ENCODE peak calls at places on chromosomes 4 and X, in seven cellular contexts. One of them, this sample, is unnamed.

GRCh38 chr4:76120199-76120598 is 28.0 kb downstream of the NUP54 start:
- DNase-seq in tibial nerve: no peak
- DNase-seq in SK-N-SH: no peak
- DNase-seq in ovary: no peak
- DNase-seq in sigmoid colon: no peak
- DNase-seq in HepG2: no peak
- DNase-seq in H1: no peak
- DNase-seq in this sample: no peak

GRCh38 chrX:7828594-7828993 is 14.4 kb upstream of the VCX start:
- DNase-seq in H1: no peak
- DNase-seq in ovary: no peak
- DNase-seq in SK-N-SH: no peak
- DNase-seq in sigmoid colon: no peak
- DNase-seq in tibial nerve: no peak
- DNase-seq in HepG2: peak; percentile 1
- DNase-seq in this sample: no peak

GRCh38 chrX:1511150-1511549 is 25.8 kb downstream of the P2RY8 start:
- DNase-seq in SK-N-SH: no peak
- DNase-seq in ovary: no peak
- DNase-seq in tibial nerve: no peak
- DNase-seq in HepG2: no peak
- DNase-seq in sigmoid colon: no peak
- DNase-seq in H1: no peak
- DNase-seq in this sample: no peak

GRCh38 chr4:7653510-7654414 is 219.0 kb upstream of the PSAPL1 start:
- DNase-seq in H1: no peak
- DNase-seq in tibial nerve: no peak
- DNase-seq in sigmoid colon: no peak
- DNase-seq in HepG2: no peak
- DNase-seq in ovary: peak; percentile 65
- DNase-seq in SK-N-SH: no peak
- DNase-seq in this sample: no peak

GRCh38 chr4:16443504-16444088 is 217.3 kb upstream of the TAPT1 start:
- DNase-seq in H1: no peak
- DNase-seq in HepG2: peak; percentile 30
- DNase-seq in SK-N-SH: peak; percentile 36
- DNase-seq in ovary: no peak
- DNase-seq in sigmoid colon: no peak
- DNase-seq in tibial nerve: no peak
- DNase-seq in this sample: peak; percentile 34

GRCh38 chr4:1246901-1247810 is 1.8 kb downstream of the CTBP1 start:
- DNase-seq in HepG2: no peak
- DNase-seq in sigmoid colon: peak; percentile 66
- DNase-seq in SK-N-SH: peak; percentile 64
- DNase-seq in H1: peak; percentile 44
- DNase-seq in ovary: peak; percentile 49
- DNase-seq in tibial nerve: no peak
- DNase-seq in this sample: no peak

GRCh38 chr4:139550724-139551429 is 5.1 kb downstream of the SETD7 start:
- DNase-seq in sigmoid colon: peak; percentile 70
- DNase-seq in HepG2: no peak
- DNase-seq in SK-N-SH: no peak
- DNase-seq in tibial nerve: no peak
- DNase-seq in H1: no peak
- DNase-seq in ovary: peak; percentile 63
- DNase-seq in this sample: peak; percentile 89

GRCh38 chr4:56128231-56128630 is 179.5 kb downstream of the CEP135 start:
- DNase-seq in H1: no peak
- DNase-seq in ovary: no peak
- DNase-seq in SK-N-SH: no peak
- DNase-seq in tibial nerve: no peak
- DNase-seq in HepG2: no peak
- DNase-seq in sigmoid colon: no peak
- DNase-seq in this sample: no peak

GRCh38 chrX:12967711-12968465 is 7.0 kb upstream of the TMSB4X start:
- DNase-seq in HepG2: no peak
- DNase-seq in H1: no peak
- DNase-seq in tibial nerve: no peak
- DNase-seq in ovary: no peak
- DNase-seq in sigmoid colon: no peak
- DNase-seq in SK-N-SH: no peak
- DNase-seq in this sample: no peak

GRCh38 chr4:112348488-112349158 is 51.5 kb downstream of the ALPK1 start:
- DNase-seq in tibial nerve: no peak
- DNase-seq in SK-N-SH: peak; percentile 57
- DNase-seq in H1: peak; percentile 63
- DNase-seq in sigmoid colon: no peak
- DNase-seq in ovary: no peak
- DNase-seq in HepG2: peak; percentile 65
- DNase-seq in this sample: peak; percentile 93

GRCh38 chrX:118679290-118679689 is 48.1 kb upstream of the IL13RA1 start:
- DNase-seq in H1: no peak
- DNase-seq in sigmoid colon: no peak
- DNase-seq in SK-N-SH: no peak
- DNase-seq in ovary: no peak
- DNase-seq in HepG2: no peak
- DNase-seq in tibial nerve: no peak
- DNase-seq in this sample: no peak

GRCh38 chr4:10092481-10093272 is 23.9 kb downstream of the WDR1 start:
- DNase-seq in H1: no peak
- DNase-seq in sigmoid colon: no peak
- DNase-seq in ovary: no peak
- DNase-seq in HepG2: no peak
- DNase-seq in SK-N-SH: no peak
- DNase-seq in tibial nerve: no peak
- DNase-seq in this sample: no peak

GRCh38 chrX:57453901-57454300 is 137.9 kb upstream of the ZXDB start:
- DNase-seq in sigmoid colon: no peak
- DNase-seq in HepG2: peak; percentile 28
- DNase-seq in tibial nerve: no peak
- DNase-seq in H1: no peak
- DNase-seq in ovary: no peak
- DNase-seq in SK-N-SH: peak; percentile 3
- DNase-seq in this sample: no peak

DNA sequence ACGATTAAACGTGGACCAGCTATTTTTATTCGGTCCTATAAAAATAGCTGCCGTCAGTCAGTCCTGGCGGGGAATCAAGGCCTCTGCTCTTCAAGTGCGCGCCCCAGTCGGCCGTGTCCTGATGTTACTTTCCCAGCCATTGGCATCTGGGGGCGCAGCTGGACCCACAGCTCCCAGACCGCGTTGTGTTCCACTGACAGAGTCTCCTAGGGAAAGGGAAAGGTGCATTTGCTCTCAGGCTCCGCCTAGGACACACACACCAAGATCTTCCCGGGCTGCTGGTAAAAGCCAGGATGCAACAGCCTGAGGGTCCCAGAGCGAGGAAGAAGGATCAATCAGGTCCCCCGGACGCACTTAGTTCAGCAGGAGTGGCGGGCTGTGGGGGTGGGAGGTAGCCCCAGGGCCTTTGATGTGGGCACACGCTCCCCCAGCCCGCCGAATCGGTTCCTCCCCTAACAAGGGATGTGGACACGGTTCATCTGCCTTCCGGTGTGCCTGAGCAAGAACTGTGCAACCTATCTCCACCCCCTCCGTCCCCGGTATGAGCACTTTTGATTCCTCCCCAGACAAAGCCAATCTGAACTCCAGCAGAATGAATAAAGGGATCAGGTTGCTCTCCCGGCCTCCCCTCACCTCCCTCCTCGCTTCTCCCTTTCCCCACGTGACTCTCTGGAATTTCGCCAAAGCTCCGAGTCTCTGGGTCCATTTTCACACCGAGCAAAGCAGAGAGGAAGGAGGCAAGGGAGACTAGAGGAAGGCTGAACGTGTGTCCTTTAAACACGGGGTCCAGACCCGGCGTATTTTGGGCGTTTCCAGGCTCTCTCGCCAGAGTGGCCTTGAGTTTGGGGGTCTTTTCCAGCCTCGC is 626 bp upstream of the FRAS1 start:
- DNase-seq in ovary: peak; percentile 63
- DNase-seq in tibial nerve: peak; percentile 57
- DNase-seq in sigmoid colon: peak; percentile 90
- DNase-seq in H1: peak; percentile 84
- DNase-seq in HepG2: peak; percentile 92
- DNase-seq in SK-N-SH: peak; percentile 75
- DNase-seq in this sample: no peak
- H3K27me3 ChIP-seq in ovary: no peaks in the 10 kb centered on the region
- H3K27me3 ChIP-seq in tibial nerve: no peaks in the 10 kb centered on the region
- H3K27me3 ChIP-seq in sigmoid colon: no peaks in the 10 kb centered on the region
- H3K27me3 ChIP-seq in H1: no peaks in the 10 kb centered on the region
- H3K27me3 ChIP-seq in HepG2: no peaks in the 10 kb centered on the region
- H3K27me3 ChIP-seq in SK-N-SH: no peaks in the 10 kb centered on the region
- H3K27me3 ChIP-seq in this sample: no peaks in the 10 kb centered on the region

DNA sequence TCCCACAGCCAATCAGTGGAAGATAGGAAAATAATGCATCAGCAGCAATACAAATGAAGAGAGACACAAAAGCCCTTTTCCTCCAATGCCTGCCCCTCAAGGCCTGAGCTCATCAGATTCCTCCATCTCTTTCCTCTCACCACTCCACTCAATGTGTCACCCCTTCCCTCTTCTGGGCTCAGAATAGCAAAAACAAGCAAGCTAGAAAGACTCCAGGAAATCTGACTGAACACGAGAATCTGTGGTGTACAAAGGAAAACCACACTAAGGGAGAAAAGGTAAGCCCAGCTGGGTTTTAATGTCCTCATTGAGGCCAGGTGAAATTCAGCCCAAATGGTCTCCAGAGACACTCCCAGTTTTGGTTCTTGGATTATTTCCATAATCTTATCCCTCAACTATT is 46.3 kb downstream of the ARHGEF9 start:
- DNase-seq in HepG2: no peak
- DNase-seq in H1: no peak
- DNase-seq in ovary: no peak
- DNase-seq in sigmoid colon: no peak
- DNase-seq in SK-N-SH: no peak
- DNase-seq in tibial nerve: no peak
- DNase-seq in this sample: no peak
- TF ChIP-seq EP300 in HepG2: no peak
- TF ChIP-seq EP300 in H1: no peak
- TF ChIP-seq EP300 in ovary: no peak
- TF ChIP-seq EP300 in sigmoid colon: no peak
- TF ChIP-seq EP300 in SK-N-SH: no peak
- TF ChIP-seq EP300 in tibial nerve: no peak
- TF ChIP-seq EP300 in this sample: no peak

DNA sequence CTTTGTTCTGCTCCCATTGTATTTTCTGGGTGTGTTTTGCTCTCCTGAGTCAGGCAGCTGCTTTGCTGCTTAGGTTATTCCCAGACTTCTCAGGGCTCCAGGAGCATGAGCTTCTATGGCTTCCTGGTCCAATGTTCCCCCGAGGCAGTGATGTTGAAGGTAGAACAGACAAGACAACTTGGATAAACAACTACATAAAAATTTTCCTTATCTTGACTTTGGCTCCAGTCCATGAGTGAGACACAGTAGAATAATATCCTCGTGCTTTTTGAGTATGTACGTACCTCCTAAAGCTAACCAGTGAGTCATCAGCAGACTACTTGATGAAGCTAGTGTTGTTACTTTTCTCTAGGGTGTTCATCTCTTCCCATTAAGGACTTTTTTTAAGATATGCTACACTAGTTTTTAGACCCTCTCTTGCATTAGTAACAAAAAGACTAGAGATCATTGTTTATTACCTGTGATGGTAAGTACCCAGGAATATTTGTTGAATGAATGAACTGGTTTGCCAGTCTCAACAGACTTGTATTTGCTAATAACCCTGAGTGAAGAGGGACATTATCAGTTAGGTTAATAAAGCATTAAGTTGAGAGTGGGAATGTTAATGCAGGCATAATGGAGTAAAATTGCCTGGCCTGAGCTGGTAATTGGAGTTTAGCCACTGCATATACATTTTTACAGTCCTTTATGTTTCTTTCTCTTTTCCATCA is 131.9 kb downstream of the FHIP1A start:
- DNase-seq in tibial nerve: no peak
- DNase-seq in HepG2: no peak
- DNase-seq in H1: no peak
- DNase-seq in ovary: no peak
- DNase-seq in sigmoid colon: no peak
- DNase-seq in SK-N-SH: peak; percentile 37
- DNase-seq in this sample: no peak
- H3K4me3 ChIP-seq in tibial nerve: no peak overlapping the region
- H3K4me3 ChIP-seq in HepG2: no peak overlapping the region
- H3K4me3 ChIP-seq in H1: no peak overlapping the region
- H3K4me3 ChIP-seq in ovary: no peak overlapping the region
- H3K4me3 ChIP-seq in sigmoid colon: no peak overlapping the region
- H3K4me3 ChIP-seq in SK-N-SH: peak overlapping the region; percentile 22
- H3K4me3 ChIP-seq in this sample: no peak overlapping the region

DNA sequence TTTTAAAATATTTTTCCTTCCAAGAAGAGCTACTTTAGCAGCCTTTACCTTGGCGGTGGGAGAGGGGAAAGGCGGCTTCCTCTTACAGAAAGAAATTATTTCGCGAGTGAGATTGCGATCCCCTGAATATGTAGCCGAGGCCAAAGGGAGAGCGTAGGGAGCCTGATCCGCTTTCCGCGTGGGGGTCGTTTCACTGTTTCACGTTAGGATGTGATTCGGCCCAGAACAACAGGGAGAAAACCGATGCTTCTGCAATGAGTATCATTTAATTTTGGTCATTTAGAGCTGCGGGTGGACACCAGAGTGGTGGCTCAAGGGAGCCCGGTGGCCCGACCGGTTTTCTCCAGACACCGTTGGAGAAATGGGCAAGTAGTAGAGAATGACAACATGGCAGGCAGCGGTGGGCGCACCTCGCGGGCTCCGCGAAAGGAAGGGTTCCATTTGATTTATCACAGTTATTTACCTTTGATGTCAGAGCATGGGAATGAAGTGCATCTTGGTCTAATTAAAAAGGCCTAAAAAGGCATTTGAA is 1.8 kb upstream of the PCDH19 start:
- DNase-seq in ovary: no peak
- DNase-seq in H1: no peak
- DNase-seq in sigmoid colon: no peak
- DNase-seq in SK-N-SH: no peak
- DNase-seq in HepG2: no peak
- DNase-seq in tibial nerve: no peak
- DNase-seq in this sample: no peak
- H3K27me3 ChIP-seq in ovary: no peaks in the 10 kb centered on the region
- H3K27me3 ChIP-seq in H1: peaks cover 56% of the 10 kb centered on the region
- H3K27me3 ChIP-seq in sigmoid colon: peaks cover 54% of the 10 kb centered on the region
- H3K27me3 ChIP-seq in SK-N-SH: peaks cover 68% of the 10 kb centered on the region
- H3K27me3 ChIP-seq in HepG2: no peaks in the 10 kb centered on the region
- H3K27me3 ChIP-seq in tibial nerve: no peaks in the 10 kb centered on the region
- H3K27me3 ChIP-seq in this sample: peaks cover 15% of the 10 kb centered on the region

GRCh38 chr4:188428935-188429334 is 289.7 kb downstream of the TRIML1 start:
- DNase-seq in tibial nerve: no peak
- DNase-seq in HepG2: no peak
- DNase-seq in H1: no peak
- DNase-seq in sigmoid colon: no peak
- DNase-seq in ovary: no peak
- DNase-seq in SK-N-SH: no peak
- DNase-seq in this sample: no peak
- TF ChIP-seq EP300 in tibial nerve: peak; percentile 36
- TF ChIP-seq EP300 in HepG2: no peak
- TF ChIP-seq EP300 in H1: no peak
- TF ChIP-seq EP300 in sigmoid colon: no peak
- TF ChIP-seq EP300 in ovary: no peak
- TF ChIP-seq EP300 in SK-N-SH: no peak
- TF ChIP-seq EP300 in this sample: no peak

This sample was measured in esophagus muscularis mucosa.